ENCODE peak calls at places on chromosomes 3 and 15, in five cellular contexts. X is H1, K is H9, E is mesenchymal stem cell, T is IMR-90. W is an unnamed sample.

GRCh38 chr15:70853270-70853854 is 595 bp downstream of the LARP6 start:
- DNase-seq in K (peak; percentile 79), X (peak; percentile 46), T (peak; percentile 87), E (peak; percentile 81), W (peak; percentile 8)

GRCh38 chr3:120102232-120102631 is 8.0 kb upstream of the GSK3B start:
- DNase-seq in K (no peak), E (no peak), T (no peak), X (no peak), W (no peak)

GRCh38 chr15:45288947-45289346 is 36.9 kb downstream of the SLC28A2 start:
- DNase-seq in K (no peak), T (no peak), E (no peak), X (no peak), W (no peak)

GRCh38 chr3:50139718-50140423 is 15.3 kb upstream of the SEMA3F start:
- DNase-seq in K (no peak), X (no peak), E (no peak), T (no peak), W (no peak)

GRCh38 chr15:92048739-92049138 is 195.2 kb downstream of the SLCO3A1 start:
- DNase-seq in E (no peak), T (no peak), K (no peak), X (no peak), W (peak; percentile 54)

GRCh38 chr3:189573004-189573403 is 58.2 kb upstream of the TP63 start:
- DNase-seq in X (no peak), E (no peak), T (no peak), K (no peak), W (peak; percentile 62)

GRCh38 chr15:22811640-22812039 is 25.2 kb downstream of the NIPA1 start:
- DNase-seq in T (peak; percentile 12), E (peak; percentile 37), X (no peak), K (peak; percentile 64), W (peak; percentile 65)

GRCh38 chr15:67504796-67505195 is 16.1 kb upstream of the C15orf61 start:
- DNase-seq in K (no peak), T (no peak), X (no peak), E (no peak), W (no peak)

GRCh38 chr15:59456114-59456513 is 18.1 kb downstream of the FAM81A start:
- DNase-seq in E (no peak), T (no peak), X (no peak), K (no peak), W (peak; percentile 57)

GRCh38 chr15:38878946-38879345 is 314.3 kb upstream of the RASGRP1 start:
- DNase-seq in X (no peak), E (no peak), T (no peak), K (no peak), W (no peak)

GRCh38 chr3:169662215-169663070 is 1.1 kb downstream of the MECOM start:
- DNase-seq in K (peak; percentile 85), T (peak; percentile 57), X (no peak), E (peak; percentile 50), W (peak; percentile 80)

GRCh38 chr15:79837846-79838245 is 59.0 kb downstream of the MTHFS start:
- DNase-seq in K (no peak), X (no peak), T (no peak), E (no peak), W (no peak)

GRCh38 chr3:8938021-8938420 is 25.3 kb downstream of the RAD18 start:
- DNase-seq in K (no peak), E (peak; percentile 46), X (no peak), T (peak; percentile 59), W (peak; percentile 58)

GRCh38 chr3:13512451-13512850 is 32.3 kb downstream of the HDAC11 start:
- DNase-seq in X (no peak), E (no peak), K (no peak), T (no peak), W (no peak)

GRCh38 chr3:132573657-132574260 is 23.3 kb upstream of the ACKR4 start:
- DNase-seq in E (no peak), X (no peak), K (no peak), T (no peak), W (no peak)

GRCh38 chr3:129934234-129935123 is 40.0 kb upstream of the TRH start:
- DNase-seq in K (peak; percentile 44), E (peak; percentile 32), X (no peak), T (peak; percentile 16), W (peak; percentile 66)

GRCh38 chr15:72154316-72154715 is 36.1 kb downstream of the SENP8 start:
- DNase-seq in X (no peak), K (no peak), E (no peak), T (no peak), W (no peak)

GRCh38 chr3:71628571-71628970 is 45.0 kb upstream of the FOXP1 start:
- DNase-seq in T (peak; percentile 6), X (no peak), E (no peak), K (no peak), W (no peak)

GRCh38 chr15:39919740-39920509 is at the start of gene GPR176:
- DNase-seq in X (no peak), K (peak; percentile 64), E (peak; percentile 91), T (peak; percentile 84), W (peak; percentile 63)

GRCh38 chr3:25428003-25428861 is at the start of gene RARB:
- DNase-seq in E (peak; percentile 93), T (peak; percentile 81), K (peak; percentile 61), X (peak; percentile 39), W (peak; percentile 13)

GRCh38 chr3:185807455-185808068 is 17.3 kb downstream of the IGF2BP2 start:
- DNase-seq in X (peak; percentile 88), K (peak; percentile 82), T (peak; percentile 94), E (peak; percentile 79), W (peak; percentile 35)

GRCh38 chr3:8603115-8603710 is 41.4 kb downstream of the SSUH2 start:
- DNase-seq in K (no peak), E (no peak), T (no peak), X (no peak), W (no peak)

GRCh38 chr15:47609693-47610092 is 107.6 kb upstream of the SEMA6D start:
- DNase-seq in E (no peak), T (no peak), K (no peak), X (no peak), W (no peak)

GRCh38 chr15:66287461-66288055 is 5.8 kb upstream of the DIS3L start:
- DNase-seq in X (no peak), K (no peak), E (peak; percentile 46), T (peak; percentile 14), W (no peak)

GRCh38 chr3:66276705-66277274 is 56.0 kb downstream of the SLC25A26 start:
- DNase-seq in T (peak; percentile 85), X (peak; percentile 7), K (peak; percentile 59), E (peak; percentile 74), W (peak; percentile 89)

GRCh38 chr3:123789160-123789559 is 95.0 kb downstream of the MYLK start:
- DNase-seq in X (no peak), T (no peak), K (no peak), E (peak; percentile 14), W (peak; percentile 59)

GRCh38 chr3:112121577-112122547 is 11.2 kb downstream of the GCSAM start:
- DNase-seq in X (no peak), E (no peak), T (no peak), K (no peak), W (no peak)

GRCh38 chr3:152684279-152684678 is 150.7 kb upstream of the P2RY1 start:
- DNase-seq in E (no peak), K (no peak), T (no peak), X (no peak), W (no peak)

GRCh38 chr3:146679191-146679590 is 74.0 kb upstream of the PLSCR5 start:
- DNase-seq in K (no peak), E (no peak), X (no peak), T (no peak), W (no peak)

GRCh38 chr3:108018552-108018951 is 72.3 kb downstream of the CD47 start:
- DNase-seq in E (no peak), T (no peak), K (no peak), X (no peak), W (peak; percentile 87)

GRCh38 chr3:168071971-168072645 is 23.6 kb downstream of the GOLIM4 start:
- DNase-seq in X (no peak), K (no peak), T (no peak), E (no peak), W (no peak)

GRCh38 chr3:168073842-168074311 is 21.8 kb downstream of the GOLIM4 start:
- DNase-seq in E (no peak), T (no peak), X (no peak), K (no peak), W (no peak)

GRCh38 chr3:168077091-168077490 is 18.6 kb downstream of the GOLIM4 start:
- DNase-seq in K (no peak), T (peak; percentile 37), E (no peak), X (no peak), W (no peak)

GRCh38 chr3:168066882-168067281 is 28.8 kb downstream of the GOLIM4 start:
- DNase-seq in K (no peak), T (no peak), E (no peak), X (no peak), W (no peak)

DNA sequence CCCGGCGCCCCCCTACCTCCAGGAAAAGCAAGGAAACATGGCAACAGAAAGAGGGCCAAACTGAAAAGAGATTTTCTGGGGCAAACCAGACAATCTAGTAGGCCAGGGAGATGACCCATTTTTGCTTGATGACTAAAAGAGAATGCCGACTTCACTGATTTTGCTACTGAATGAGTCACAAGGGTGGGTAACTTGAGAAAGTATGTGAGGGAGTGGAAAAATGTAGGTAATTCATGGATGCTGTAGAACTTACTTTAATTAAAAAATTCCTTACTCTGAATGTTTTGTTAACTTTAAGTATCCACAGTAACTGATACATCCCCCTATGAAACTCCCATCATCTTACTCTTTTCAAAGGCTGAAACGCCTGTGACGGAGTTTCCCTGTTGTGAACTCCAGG is 24.2 kb downstream of the GOLIM4 start:
- DNase-seq in T (peak; percentile 90), K (no peak), X (no peak), E (peak; percentile 80), W (peak; percentile 90)
- H2AFZ ChIP-seq in T (no peak overlapping the region), K (no peak overlapping the region), X (no peak overlapping the region), E (no peak overlapping the region), W (no peak overlapping the region)

GRCh38 chr15:78077053-78077859 is at the start of gene TBC1D2B:
- DNase-seq in T (peak; percentile 48), K (peak; percentile 60), E (peak; percentile 61), X (no peak), W (no peak)
- H3K14ac ChIP-seq in T (peak within 1 kb of the TSS; percentile 96), K (peak within 1 kb of the TSS; percentile 74), E (peak within 1 kb of the TSS; percentile 68), X (no peak within 1 kb of the TSS), W (peak within 1 kb of the TSS; percentile 74)

GRCh38 chr3:102174312-102174712 is 260.5 kb upstream of the ZPLD1 start:
- DNase-seq in E (peak; percentile 90), X (no peak), T (peak; percentile 83), K (no peak), W (no peak)
- H2AFZ ChIP-seq in E (no peak overlapping the region), X (no peak overlapping the region), T (no peak overlapping the region), K (no peak overlapping the region), W (no peak overlapping the region)

DNA sequence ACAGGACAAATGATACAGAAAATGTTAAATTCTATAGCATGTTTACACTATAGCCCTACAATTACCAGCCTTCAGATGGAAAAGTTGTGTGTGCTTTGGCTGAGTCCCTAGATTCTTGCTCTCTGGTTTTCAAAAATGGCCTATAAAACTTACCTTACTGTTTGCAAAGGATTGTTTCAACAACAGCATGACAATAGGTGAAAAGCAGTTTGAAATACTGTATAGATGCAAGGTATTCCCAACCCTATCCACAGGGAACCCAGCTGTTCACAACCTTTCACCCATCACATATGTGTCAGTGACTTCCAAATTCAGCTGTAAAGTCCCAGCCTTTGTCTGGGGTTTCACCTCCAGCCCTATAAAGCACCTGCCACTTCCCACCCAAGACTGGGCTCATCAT is 97.3 kb downstream of the NEK10 start:
- DNase-seq in E (no peak), T (no peak), K (no peak), X (no peak), W (no peak)
- H3K14ac ChIP-seq in E (no peak overlapping the region), T (no peak overlapping the region), K (no peak overlapping the region), X (no peak overlapping the region), W (no peak overlapping the region)